ENCODE peak calls at places on chromosome 1, in five cellular contexts. One of them, this sample, is unnamed.

GRCh38 chr1:175094626-175095025 is 27.0 kb downstream of the TNN start:
- DNase-seq in activated CD4-positive, CD25-positive, alpha-beta regulatory T cell treated with anti-CD3 and anti-CD28 coated beads, Interleukin-2, amount 50 U/mL, for 72 hours: no peak
- DNase-seq in EL: no peak
- DNase-seq in astrocyte: no peak
- DNase-seq in AG09319: no peak
- DNase-seq in this sample: no peak

GRCh38 chr1:61053712-61054608 is 28.4 kb upstream of the NFIA start:
- DNase-seq in activated CD4-positive, CD25-positive, alpha-beta regulatory T cell treated with anti-CD3 and anti-CD28 coated beads, Interleukin-2, amount 50 U/mL, for 72 hours: no peak
- DNase-seq in EL: no peak
- DNase-seq in astrocyte: no peak
- DNase-seq in AG09319: no peak
- DNase-seq in this sample: no peak

GRCh38 chr1:71296551-71296950 is 215.7 kb upstream of the ZRANB2 start:
- DNase-seq in activated CD4-positive, CD25-positive, alpha-beta regulatory T cell treated with anti-CD3 and anti-CD28 coated beads, Interleukin-2, amount 50 U/mL, for 72 hours: no peak
- DNase-seq in EL: peak; percentile 18
- DNase-seq in astrocyte: no peak
- DNase-seq in AG09319: no peak
- DNase-seq in this sample: no peak

GRCh38 chr1:7606096-7606495 is 165.0 kb upstream of the VAMP3 start:
- DNase-seq in activated CD4-positive, CD25-positive, alpha-beta regulatory T cell treated with anti-CD3 and anti-CD28 coated beads, Interleukin-2, amount 50 U/mL, for 72 hours: peak; percentile 29
- DNase-seq in EL: no peak
- DNase-seq in astrocyte: no peak
- DNase-seq in AG09319: no peak
- DNase-seq in this sample: no peak

GRCh38 chr1:36763771-36764170 is 270.5 kb downstream of the GRIK3 start:
- DNase-seq in activated CD4-positive, CD25-positive, alpha-beta regulatory T cell treated with anti-CD3 and anti-CD28 coated beads, Interleukin-2, amount 50 U/mL, for 72 hours: no peak
- DNase-seq in EL: no peak
- DNase-seq in astrocyte: no peak
- DNase-seq in AG09319: no peak
- DNase-seq in this sample: no peak

GRCh38 chr1:180488661-180489060 is 13.7 kb downstream of the ACBD6 start:
- DNase-seq in activated CD4-positive, CD25-positive, alpha-beta regulatory T cell treated with anti-CD3 and anti-CD28 coated beads, Interleukin-2, amount 50 U/mL, for 72 hours: no peak
- DNase-seq in EL: no peak
- DNase-seq in astrocyte: no peak
- DNase-seq in AG09319: no peak
- DNase-seq in this sample: no peak

GRCh38 chr1:244796719-244797406 is 38.6 kb upstream of the COX20 start:
- DNase-seq in activated CD4-positive, CD25-positive, alpha-beta regulatory T cell treated with anti-CD3 and anti-CD28 coated beads, Interleukin-2, amount 50 U/mL, for 72 hours: peak; percentile 59
- DNase-seq in EL: peak; percentile 58
- DNase-seq in astrocyte: peak; percentile 24
- DNase-seq in AG09319: peak; percentile 27
- DNase-seq in this sample: peak; percentile 60

GRCh38 chr1:99648107-99648506 is 2.2 kb downstream of the PALMD start:
- DNase-seq in activated CD4-positive, CD25-positive, alpha-beta regulatory T cell treated with anti-CD3 and anti-CD28 coated beads, Interleukin-2, amount 50 U/mL, for 72 hours: no peak
- DNase-seq in EL: no peak
- DNase-seq in astrocyte: no peak
- DNase-seq in AG09319: no peak
- DNase-seq in this sample: no peak

GRCh38 chr1:109181085-109181806 is 32.5 kb upstream of the SARS1 start:
- DNase-seq in activated CD4-positive, CD25-positive, alpha-beta regulatory T cell treated with anti-CD3 and anti-CD28 coated beads, Interleukin-2, amount 50 U/mL, for 72 hours: no peak
- DNase-seq in EL: no peak
- DNase-seq in astrocyte: peak; percentile 51
- DNase-seq in AG09319: no peak
- DNase-seq in this sample: peak; percentile 23

GRCh38 chr1:240109130-240109529 is 17.4 kb downstream of the FMN2 start:
- DNase-seq in activated CD4-positive, CD25-positive, alpha-beta regulatory T cell treated with anti-CD3 and anti-CD28 coated beads, Interleukin-2, amount 50 U/mL, for 72 hours: no peak
- DNase-seq in EL: peak; percentile 47
- DNase-seq in astrocyte: no peak
- DNase-seq in AG09319: no peak
- DNase-seq in this sample: peak; percentile 27

GRCh38 chr1:94725566-94725965 is 94.6 kb upstream of the SLC44A3 start:
- DNase-seq in activated CD4-positive, CD25-positive, alpha-beta regulatory T cell treated with anti-CD3 and anti-CD28 coated beads, Interleukin-2, amount 50 U/mL, for 72 hours: no peak
- DNase-seq in EL: peak; percentile 77
- DNase-seq in astrocyte: no peak
- DNase-seq in AG09319: no peak
- DNase-seq in this sample: peak; percentile 45

This sample was measured in iris pigment epithelial cell.